ENCODE peak calls at places on chromosomes 7 and 10, in ten cellular contexts. L, A, V, Y, M, G, K, Z, E and Q are unnamed samples.

GRCh38 chr7:25707733-25708132 is 444.3 kb upstream of the NFE2L3 start:
- DNase-seq in V (no peak), A (no peak), G (no peak), K (no peak), M (no peak), Z (no peak), L (no peak), E (no peak), Y (no peak), Q (no peak)

GRCh38 chr7:50774299-50774698 is 8.4 kb downstream of the GRB10 start:
- DNase-seq in V (no peak), E (no peak), K (no peak), L (no peak), G (no peak), Z (no peak), M (no peak), Y (no peak), A (no peak), Q (no peak)

GRCh38 chr10:30709700-30710358 is 80.3 kb upstream of the LYZL2 start:
- DNase-seq in K (no peak), E (no peak), A (no peak), G (no peak), V (no peak), L (no peak), Y (no peak), Z (no peak), M (no peak), Q (no peak)

GRCh38 chr10:23174075-23174973 is 17.8 kb upstream of the PTF1A start:
- DNase-seq in G (no peak), M (no peak), K (no peak), E (no peak), L (no peak), A (no peak), V (no peak), Z (no peak), Y (no peak), Q (no peak)

GRCh38 chr7:44867073-44867990 is 18.0 kb downstream of the PURB start:
- DNase-seq in M (no peak), E (no peak), G (no peak), L (no peak), K (no peak), Z (peak; percentile 51), V (no peak), Y (peak; percentile 29), A (no peak), Q (peak; percentile 56)

GRCh38 chr7:77426052-77426404 is 9.9 kb upstream of the GSAP start:
- DNase-seq in E (no peak), Z (no peak), L (no peak), Y (no peak), M (no peak), A (no peak), G (no peak), V (no peak), K (no peak), Q (no peak)

GRCh38 chr10:48550977-48551376 is 53.9 kb downstream of the ARHGAP22 start:
- DNase-seq in M (no peak), L (no peak), K (no peak), V (no peak), G (no peak), E (no peak), Z (no peak), A (no peak), Y (no peak), Q (no peak)

GRCh38 chr7:76282344-76283253 is 19.9 kb upstream of the HSPB1 start:
- DNase-seq in L (no peak), Y (no peak), M (peak; percentile 51), Z (no peak), A (no peak), V (no peak), K (no peak), G (no peak), E (no peak), Q (peak; percentile 77)

GRCh38 chr7:57203161-57203791 is 71.0 kb upstream of the ZNF479 start:
- DNase-seq in E (no peak), V (no peak), L (no peak), A (no peak), G (no peak), K (no peak), Z (no peak), Y (no peak), M (no peak), Q (no peak)

GRCh38 chr7:44398506-44398905 is 73.1 kb upstream of the CAMK2B start:
- DNase-seq in L (no peak), A (no peak), K (no peak), G (peak; percentile 89), Y (no peak), Z (no peak), E (no peak), V (no peak), M (no peak), Q (peak; percentile 36)

GRCh38 chr7:121515181-121515580 is 119.1 kb upstream of the FAM3C start:
- DNase-seq in M (no peak), A (no peak), G (no peak), Z (no peak), K (no peak), L (no peak), Y (peak; percentile 52), V (no peak), E (no peak), Q (no peak)

GRCh38 chr7:81333004-81333403 is 414.2 kb upstream of the SEMA3C start:
- DNase-seq in Z (no peak), K (no peak), L (no peak), E (no peak), G (no peak), V (no peak), Y (no peak), M (no peak), A (no peak), Q (no peak)

GRCh38 chr7:123615344-123615743 is 13.7 kb downstream of the ASB15 start:
- DNase-seq in V (no peak), G (no peak), Z (no peak), L (no peak), Y (no peak), E (no peak), M (no peak), K (no peak), A (no peak), Q (no peak)

GRCh38 chr7:89012016-89012415 is 216.5 kb upstream of the TEX47 start:
- DNase-seq in K (no peak), Z (no peak), V (no peak), G (no peak), E (no peak), Y (no peak), L (no peak), M (no peak), A (no peak), Q (no peak)

GRCh38 chr10:109892885-109893284 is 30.4 kb downstream of the XPNPEP1 start:
- DNase-seq in K (no peak), L (no peak), E (no peak), G (no peak), Z (no peak), V (no peak), Y (no peak), A (no peak), M (no peak), Q (peak; percentile 50)

GRCh38 chr10:50641636-50642035 is 17.9 kb upstream of the SGMS1 start:
- DNase-seq in E (no peak), Y (no peak), G (no peak), L (no peak), A (no peak), M (no peak), V (no peak), K (no peak), Z (no peak), Q (no peak)

GRCh38 chr7:148503900-148504487 is 86.6 kb upstream of the C7orf33 start:
- DNase-seq in Y (peak; percentile 66), G (peak; percentile 49), Z (peak; percentile 17), V (no peak), L (no peak), E (peak; percentile 58), K (no peak), M (no peak), A (no peak), Q (no peak)

GRCh38 chr7:85041599-85042216 is 145.1 kb downstream of the SEMA3D start:
- DNase-seq in A (no peak), Y (peak; percentile 73), V (no peak), K (peak; percentile 63), M (peak; percentile 32), Z (peak; percentile 15), L (peak; percentile 63), G (peak; percentile 49), E (peak; percentile 65), Q (peak; percentile 25)

GRCh38 chr10:8444630-8445029 is 390.1 kb downstream of the GATA3 start:
- DNase-seq in M (no peak), Z (peak; percentile 23), A (no peak), L (no peak), E (no peak), V (peak; percentile 18), K (no peak), G (no peak), Y (no peak), Q (no peak)

GRCh38 chr7:3404490-3404889 is 103.4 kb downstream of the SDK1 start:
- DNase-seq in M (peak; percentile 21), L (no peak), V (no peak), A (no peak), E (no peak), Z (no peak), K (no peak), G (no peak), Y (no peak), Q (no peak)

GRCh38 chr10:25725917-25726716 is 207.9 kb upstream of the MYO3A start:
- DNase-seq in E (peak; percentile 89), L (no peak), Y (peak; percentile 52), M (peak; percentile 24), V (no peak), Z (peak; percentile 31), A (no peak), G (peak; percentile 78), K (no peak), Q (no peak)

GRCh38 chr7:50659329-50659965 is 94.2 kb upstream of the DDC start:
- DNase-seq in G (no peak), A (no peak), E (no peak), Y (no peak), M (no peak), V (no peak), L (no peak), K (no peak), Z (no peak), Q (peak; percentile 16)

GRCh38 chr7:81248420-81248819 is 329.6 kb upstream of the SEMA3C start:
- DNase-seq in Y (no peak), M (no peak), Z (no peak), K (no peak), G (no peak), L (no peak), E (no peak), A (no peak), V (no peak), Q (no peak)

GRCh38 chr7:45978010-45978681 is 57.1 kb upstream of the IGFBP3 start:
- DNase-seq in G (peak; percentile 3), M (peak; percentile 77), Z (peak; percentile 23), K (no peak), Y (peak; percentile 98), A (no peak), E (no peak), V (no peak), L (no peak), Q (peak; percentile 39)

GRCh38 chr10:49139866-49140195 is 6.0 kb upstream of the FAM170B start:
- DNase-seq in G (no peak), Y (no peak), V (no peak), A (no peak), Z (peak; percentile 5), L (no peak), K (no peak), E (no peak), M (no peak), Q (no peak)

GRCh38 chr10:3635248-3635647 is 149.8 kb downstream of the KLF6 start:
- DNase-seq in Y (peak; percentile 34), Z (no peak), G (no peak), V (no peak), M (no peak), E (no peak), L (no peak), A (no peak), K (no peak), Q (no peak)

GRCh38 chr10:69904533-69904932 is 102.8 kb downstream of the COL13A1 start:
- DNase-seq in K (no peak), M (no peak), G (no peak), E (no peak), Z (no peak), A (no peak), L (no peak), Y (no peak), V (no peak), Q (no peak)

GRCh38 chr10:118712930-118713634 is 41.7 kb downstream of the CACUL1 start:
- DNase-seq in A (no peak), Z (no peak), G (no peak), M (no peak), K (no peak), V (no peak), L (no peak), Y (no peak), E (no peak), Q (no peak)